ENCODE peak calls at places on chromosomes 16 and 17, in five cellular contexts. Q, P, T, E and D are unnamed samples. For H3K4me1, the result is how much of the 10 kb centered on the place peaks cover.

GRCh38 chr17:49787932-49788442 is 494 bp upstream of the KAT7 start:
- DNase-seq in Q (no peak), P (no peak), T (no peak), E (no peak), D (no peak)

GRCh38 chr16:6335072-6335471 is 997.6 kb upstream of the RBFOX1 start:
- DNase-seq in Q (no peak), P (no peak), T (no peak), E (no peak), D (no peak)

GRCh38 chr17:78414178-78415162 is 36.0 kb downstream of the PGS1 start:
- DNase-seq in Q (no peak), P (peak), T (no peak), E (no peak), D (no peak)

GRCh38 chr16:21990381-21990944 is 10.5 kb downstream of the PDZD9 start:
- DNase-seq in Q (no peak), P (no peak), T (no peak), E (no peak), D (no peak)

GRCh38 chr17:77436058-77436442 is 295.3 kb downstream of the SEC14L1 start:
- DNase-seq in Q (peak), P (no peak), T (no peak), E (no peak), D (no peak)

GRCh38 chr16:23962001-23962400 is 126.2 kb downstream of the PRKCB start:
- DNase-seq in Q (no peak), P (no peak), T (no peak), E (no peak), D (no peak)

GRCh38 chr16:86303787-86304685 is 206.3 kb upstream of the FOXF1 start:
- DNase-seq in Q (no peak), P (no peak), T (no peak), E (no peak), D (no peak)

GRCh38 chr16:76959166-76959565 is 231.8 kb upstream of the MON1B start:
- DNase-seq in Q (no peak), P (no peak), T (no peak), E (no peak), D (no peak)

GRCh38 chr17:29640413-29640812 is 17.7 kb upstream of the CORO6 start:
- DNase-seq in Q (peak), P (no peak), T (no peak), E (no peak), D (no peak)

GRCh38 chr16:3129137-3130131 is 5.4 kb upstream of the ZNF213 start:
- DNase-seq in Q (peak), P (peak), T (peak), E (peak), D (peak)

GRCh38 chr17:44522883-44523671 is 19.9 kb upstream of the GPATCH8 start:
- DNase-seq in Q (peak), P (peak), T (peak), E (no peak), D (peak)

GRCh38 chr16:10172848-10173655 is 9.2 kb downstream of the GRIN2A start:
- DNase-seq in Q (no peak), P (no peak), T (no peak), E (no peak), D (no peak)

GRCh38 chr16:19718624-19718965 is 524 bp downstream of the IQCK start:
- DNase-seq in Q (no peak), P (no peak), T (no peak), E (no peak), D (no peak)

GRCh38 chr17:58956997-58957724 is 149.5 kb downstream of the TRIM37 start:
- DNase-seq in Q (peak), P (no peak), T (no peak), E (no peak), D (no peak)

GRCh38 chr16:29107299-29107698 is 122.4 kb downstream of the LAT start:
- DNase-seq in Q (no peak), P (no peak), T (no peak), E (no peak), D (no peak)

GRCh38 chr17:67293251-67294203 is 48.5 kb upstream of the HELZ start:
- DNase-seq in Q (peak), P (peak), T (peak), E (no peak), D (peak)

GRCh38 chr16:50293041-50293783 is 26.9 kb downstream of the ADCY7 start:
- DNase-seq in Q (no peak), P (no peak), T (no peak), E (no peak), D (no peak)

GRCh38 chr17:4221163-4221562 is 42.6 kb downstream of the ANKFY1 start:
- DNase-seq in Q (no peak), P (no peak), T (no peak), E (no peak), D (no peak)

GRCh38 chr17:63764701-63765100 is 8.7 kb downstream of the CCDC47 start:
- DNase-seq in Q (no peak), P (no peak), T (no peak), E (no peak), D (no peak)

GRCh38 chr16:86258713-86259112 is 251.6 kb upstream of the FOXF1 start:
- DNase-seq in Q (no peak), P (no peak), T (no peak), E (no peak), D (no peak)

GRCh38 chr17:35132816-35133550 is 9.1 kb downstream of the NLE1 start:
- DNase-seq in Q (no peak), P (no peak), T (no peak), E (no peak), D (no peak)

GRCh38 chr16:82439678-82440293 is 187.0 kb upstream of the CDH13 start:
- DNase-seq in Q (peak), P (no peak), T (no peak), E (no peak), D (no peak)

GRCh38 chr16:56227936-56228335 is 36.6 kb downstream of the GNAO1 start:
- DNase-seq in Q (no peak), P (no peak), T (no peak), E (no peak), D (no peak)

GRCh38 chr17:79671387-79671752 is 59.4 kb upstream of the ENPP7 start:
- DNase-seq in Q (no peak), P (no peak), T (no peak), E (no peak), D (no peak)

GRCh38 chr17:9880582-9880999 is 24.5 kb downstream of the RCVRN start:
- DNase-seq in Q (peak), P (no peak), T (peak), E (no peak), D (no peak)

GRCh38 chr17:51764387-51764971 is 394.0 kb downstream of the CA10 start:
- DNase-seq in Q (peak), P (no peak), T (peak), E (no peak), D (no peak)

GRCh38 chr16:11699234-11699894 is 31.1 kb downstream of the SNN start:
- DNase-seq in Q (no peak), P (no peak), T (no peak), E (no peak), D (no peak)

GRCh38 chr17:67477687-67478086 is 100.6 kb downstream of the PITPNC1 start:
- DNase-seq in Q (no peak), P (no peak), T (no peak), E (no peak), D (no peak)

GRCh38 chr17:31002047-31002446 is 31.2 kb downstream of the RNF135 start:
- DNase-seq in Q (no peak), P (no peak), T (no peak), E (no peak), D (no peak)

GRCh38 chr17:31008374-31009035 is 37.7 kb downstream of the RNF135 start:
- DNase-seq in Q (peak), P (peak), T (peak), E (no peak), D (peak)

GRCh38 chr17:31004160-31004559 is 33.3 kb downstream of the RNF135 start:
- DNase-seq in Q (no peak), P (no peak), T (no peak), E (no peak), D (no peak)

GRCh38 chr17:31003225-31003866 is 32.5 kb downstream of the RNF135 start:
- DNase-seq in Q (no peak), P (no peak), T (no peak), E (no peak), D (no peak)

DNA sequence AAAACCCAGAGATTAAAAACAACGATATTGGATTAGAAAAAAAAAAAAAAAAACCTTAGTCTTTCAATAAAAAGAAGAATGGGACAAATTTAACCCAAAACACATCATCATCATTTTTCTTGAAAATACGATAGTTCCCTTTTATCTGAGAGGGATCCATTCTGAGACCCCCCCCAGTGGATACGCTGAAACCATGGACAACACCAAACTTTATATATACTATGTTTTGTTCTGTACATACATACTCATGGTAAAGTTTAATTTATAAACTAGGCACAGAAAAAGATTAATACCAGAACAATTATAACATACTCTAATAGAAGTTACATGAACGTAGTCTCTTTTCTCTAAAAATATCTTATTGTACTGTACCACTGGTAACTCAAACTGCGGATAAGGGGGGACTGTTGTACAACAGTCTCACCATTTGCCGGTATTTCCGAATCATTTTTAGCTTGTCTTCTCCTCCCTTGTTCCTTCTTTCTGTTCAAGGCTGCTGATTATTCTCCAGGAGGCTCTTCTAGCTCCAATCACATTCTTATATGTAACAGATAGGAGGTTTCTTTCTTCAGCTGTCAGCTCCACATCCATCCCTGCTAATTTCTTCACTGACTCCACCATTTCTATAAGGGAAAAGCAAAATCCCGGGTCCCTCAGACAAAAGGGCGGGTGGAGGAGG is 37.0 kb downstream of the RNF135 start:
- DNase-seq in Q (no peak), P (no peak), T (no peak), E (no peak), D (no peak)
- H3K4me1 ChIP-seq in Q (under half), P (under half), T (under half), E (under half), D (under half)

DNA sequence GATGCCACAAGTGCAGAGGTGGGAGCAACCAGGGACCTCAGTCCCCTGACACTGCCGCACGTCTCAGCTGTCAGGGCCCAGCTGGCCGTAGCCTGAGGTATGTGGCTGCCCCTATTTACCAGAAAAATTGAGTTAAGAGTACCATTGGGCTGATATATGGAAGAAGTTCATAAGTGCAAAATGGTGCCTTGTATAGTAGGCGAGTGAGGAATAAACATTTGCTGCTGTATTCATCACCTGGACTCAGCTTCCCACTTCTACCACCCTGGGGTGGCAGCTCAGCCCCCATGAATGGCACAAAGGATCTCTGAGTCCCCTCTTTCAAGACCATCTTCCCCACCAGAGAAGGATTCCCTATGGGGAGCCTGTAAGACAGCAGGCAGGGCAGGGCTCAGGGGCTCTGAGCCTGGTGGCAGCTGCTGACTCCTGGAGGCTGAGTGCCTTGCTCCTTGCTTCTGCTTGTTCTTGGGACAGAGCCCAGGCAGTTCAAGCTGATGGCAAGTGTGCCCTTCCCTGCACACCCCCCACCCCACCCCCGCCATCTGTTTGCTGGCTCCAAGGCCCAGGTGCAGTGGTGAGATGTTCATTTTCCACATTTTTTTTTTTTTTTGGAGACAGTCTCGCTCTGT is 29.0 kb downstream of the TRPV2 start:
- DNase-seq in Q (peak), P (no peak), T (peak), E (no peak), D (no peak)
- H3K4me1 ChIP-seq in Q (under half), P (half or more), T (half or more), E (under half), D (under half)

GRCh38 chr16:78128920-78129319 is 29.5 kb downstream of the WWOX start:
- DNase-seq in Q (peak), P (no peak), T (no peak), E (no peak), D (no peak)
- H3K4me1 ChIP-seq in Q (under half), P (under half), T (under half), E (under half), D (under half)

GRCh38 chr17:1512351-1512750 is 4.1 kb downstream of the INPP5K start:
- DNase-seq in Q (no peak), P (no peak), T (no peak), E (no peak), D (no peak)
- H3K4me1 ChIP-seq in Q (under half), P (half or more), T (under half), E (under half), D (half or more)

DNA sequence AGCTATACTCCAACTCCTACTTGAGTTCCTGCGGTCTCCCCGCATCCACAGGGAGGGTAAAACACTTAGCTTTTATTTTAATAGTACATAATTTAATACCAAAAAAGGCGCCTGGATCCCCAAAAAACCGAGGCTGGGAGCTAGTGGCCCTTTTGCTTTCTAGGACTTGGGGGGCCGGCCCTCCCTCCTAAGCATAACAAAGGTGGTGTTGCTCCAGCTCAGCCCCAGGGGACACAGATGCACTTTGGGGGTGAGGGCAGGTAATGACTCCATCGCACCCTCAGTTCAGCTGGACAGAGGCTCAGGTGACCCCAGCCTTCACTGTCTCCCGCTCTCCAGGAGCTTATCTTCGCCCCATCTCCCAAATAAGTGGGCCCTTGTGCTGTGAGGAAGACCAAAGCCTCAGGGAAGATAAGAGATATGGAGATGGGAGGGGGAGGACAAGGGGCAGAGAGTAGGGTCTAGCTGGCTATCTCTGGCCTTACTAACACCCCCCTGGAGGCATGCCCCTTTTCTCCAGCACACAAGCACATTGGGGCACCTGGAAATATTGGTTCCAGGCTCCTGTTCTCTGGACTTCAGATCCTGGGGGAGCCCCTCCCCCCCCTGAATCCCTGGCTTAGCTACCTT is 2.8 kb upstream of the NHERF1 start:
- DNase-seq in Q (no peak), P (peak), T (no peak), E (no peak), D (no peak)
- H3K4me1 ChIP-seq in Q (under half), P (half or more), T (under half), E (under half), D (half or more)

DNA sequence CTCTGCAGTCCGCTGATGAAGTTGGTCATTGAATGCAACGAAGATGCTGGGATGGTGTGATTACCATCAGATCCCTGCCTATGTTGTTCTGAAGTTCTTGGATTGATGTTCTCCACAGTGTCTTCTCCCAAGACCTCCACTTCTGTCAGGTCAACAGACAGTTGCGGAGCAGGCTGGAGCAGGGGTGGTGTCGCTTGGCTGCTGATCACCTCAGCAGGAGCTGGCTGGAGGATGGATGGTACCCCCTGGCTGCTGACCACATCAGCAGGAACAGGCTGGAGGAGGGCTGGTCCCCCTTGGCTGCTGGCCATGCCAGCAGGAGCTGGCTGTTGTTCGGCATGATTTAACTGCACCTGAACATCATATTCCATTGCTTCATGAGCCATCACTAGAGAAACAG is 5.6 kb downstream of the RFWD3 start:
- DNase-seq in Q (no peak), P (no peak), T (no peak), E (no peak), D (no peak)
- H3K4me1 ChIP-seq in Q (under half), P (half or more), T (under half), E (under half), D (under half)